ENCODE peak calls at places on chromosomes 12 and 14, in five cellular contexts. X is endothelial cell of umbilical vein, E is mammary epithelial cell, U is HepG2, S is fibroblast of lung. Z is an unnamed sample.

GRCh38 chr14:102893452-102893851 is 29.0 kb upstream of the AMN start:
- DNase-seq in X (no peak), E (no peak), U (no peak), S (peak; percentile 91), Z (peak; percentile 90)

GRCh38 chr12:52441320-52441911 is 7.2 kb upstream of the KRT75 start:
- DNase-seq in X (no peak), E (peak; percentile 95), U (peak; percentile 46), S (peak; percentile 87), Z (peak; percentile 86)

GRCh38 chr14:34355584-34356266 is 106.3 kb downstream of the SPTSSA start:
- DNase-seq in X (peak; percentile 48), E (peak; percentile 97), U (peak; percentile 45), S (peak; percentile 93), Z (peak; percentile 92)

GRCh38 chr12:122172262-122172939 is 1.6 kb downstream of the IL31 start:
- DNase-seq in X (no peak), E (no peak), U (no peak), S (no peak), Z (no peak)

GRCh38 chr12:9391751-9392240 is 183.6 kb upstream of the PZP start:
- DNase-seq in X (no peak), E (peak; percentile 43), U (peak; percentile 47), S (no peak), Z (no peak)

GRCh38 chr14:95156765-95157194 is 549 bp downstream of the DICER1 start:
- DNase-seq in X (peak; percentile 34), E (peak; percentile 36), U (peak; percentile 7), S (no peak), Z (peak; percentile 22)

GRCh38 chr14:63006515-63006914 is 38.7 kb downstream of the KCNH5 start:
- DNase-seq in X (no peak), E (no peak), U (no peak), S (no peak), Z (no peak)

GRCh38 chr12:98754095-98754494 is 109.0 kb downstream of the APAF1 start:
- DNase-seq in X (no peak), E (peak; percentile 21), U (peak; percentile 67), S (peak; percentile 90), Z (peak; percentile 88)

GRCh38 chr14:23409475-23409874 is 1.4 kb upstream of the MYH6 start:
- DNase-seq in X (no peak), E (no peak), U (no peak), S (no peak), Z (no peak)

GRCh38 chr12:31016057-31016456 is 57.6 kb upstream of the DDX11 start:
- DNase-seq in X (no peak), E (no peak), U (no peak), S (no peak), Z (no peak)

GRCh38 chr14:93285048-93285447 is 47.8 kb downstream of the BTBD7 start:
- DNase-seq in X (peak; percentile 13), E (no peak), U (no peak), S (peak; percentile 52), Z (peak; percentile 45)

GRCh38 chr12:113569841-113570240 is 98.2 kb upstream of the LHX5 start:
- DNase-seq in X (no peak), E (no peak), U (no peak), S (no peak), Z (no peak)

GRCh38 chr12:6029401-6029800 is 84.3 kb upstream of the ANO2 start:
- DNase-seq in X (no peak), E (no peak), U (no peak), S (no peak), Z (no peak)

GRCh38 chr12:46830731-46831334 is 5.0 kb upstream of the SLC38A4 start:
- DNase-seq in X (no peak), E (peak; percentile 33), U (no peak), S (peak; percentile 10), Z (no peak)

GRCh38 chr12:4563336-4563735 is 1.3 kb downstream of the DYRK4 start:
- DNase-seq in X (no peak), E (no peak), U (no peak), S (no peak), Z (no peak)

GRCh38 chr14:54706768-54707167 is 139.8 kb downstream of the SAMD4A start:
- DNase-seq in X (no peak), E (no peak), U (no peak), S (no peak), Z (no peak)

GRCh38 chr12:85367886-85368385 is 87.9 kb downstream of the ALX1 start:
- DNase-seq in X (no peak), E (no peak), U (no peak), S (no peak), Z (no peak)

GRCh38 chr14:104938436-104938835 is 13.8 kb downstream of the PLD4 start:
- DNase-seq in X (no peak), E (no peak), U (no peak), S (no peak), Z (no peak)

GRCh38 chr14:34129927-34130552 is 179.2 kb upstream of the EGLN3 start:
- DNase-seq in X (no peak), E (no peak), U (no peak), S (no peak), Z (no peak)

GRCh38 chr12:104524026-104524425 is 67.3 kb downstream of the CHST11 start:
- DNase-seq in X (peak; percentile 52), E (no peak), U (no peak), S (no peak), Z (no peak)

GRCh38 chr14:71620401-71620800 is 311.8 kb upstream of the RGS6 start:
- DNase-seq in X (peak; percentile 73), E (peak; percentile 46), U (no peak), S (peak; percentile 73), Z (peak; percentile 67)

GRCh38 chr14:59848671-59849070 is 21.9 kb downstream of the RTN1 start:
- DNase-seq in X (no peak), E (no peak), U (no peak), S (no peak), Z (no peak)

GRCh38 chr14:72925171-72925759 is 999 bp upstream of the DCAF4 start:
- DNase-seq in X (no peak), E (no peak), U (peak; percentile 15), S (no peak), Z (no peak)

GRCh38 chr12:71787574-71787973 is 32.9 kb downstream of the RAB21 start:
- DNase-seq in X (peak; percentile 48), E (no peak), U (no peak), S (no peak), Z (no peak)

GRCh38 chr14:50085570-50086315 is 30.6 kb downstream of the VCPKMT start:
- DNase-seq in X (no peak), E (peak; percentile 78), U (no peak), S (peak; percentile 78), Z (peak; percentile 67)

GRCh38 chr14:22606380-22606779 is 8.3 kb downstream of the ABHD4 start:
- DNase-seq in X (no peak), E (no peak), U (peak; percentile 70), S (no peak), Z (no peak)

GRCh38 chr12:54418441-54419087 is 502 bp downstream of the ITGA5 start:
- DNase-seq in X (no peak), E (no peak), U (no peak), S (no peak), Z (no peak)

GRCh38 chr12:54394281-54394719 is 9.8 kb upstream of the ZNF385A start:
- DNase-seq in X (no peak), E (peak; percentile 60), U (peak; percentile 25), S (peak; percentile 34), Z (peak; percentile 14)

GRCh38 chr12:65492997-65493892 is 214.8 kb downstream of the MSRB3 start:
- DNase-seq in X (no peak), E (no peak), U (no peak), S (peak; percentile 51), Z (peak; percentile 46)

GRCh38 chr12:120849765-120850164 is 54.4 kb downstream of the SPPL3 start:
- DNase-seq in X (peak; percentile 90), E (peak; percentile 88), U (peak; percentile 9), S (peak; percentile 69), Z (peak; percentile 62)

DNA sequence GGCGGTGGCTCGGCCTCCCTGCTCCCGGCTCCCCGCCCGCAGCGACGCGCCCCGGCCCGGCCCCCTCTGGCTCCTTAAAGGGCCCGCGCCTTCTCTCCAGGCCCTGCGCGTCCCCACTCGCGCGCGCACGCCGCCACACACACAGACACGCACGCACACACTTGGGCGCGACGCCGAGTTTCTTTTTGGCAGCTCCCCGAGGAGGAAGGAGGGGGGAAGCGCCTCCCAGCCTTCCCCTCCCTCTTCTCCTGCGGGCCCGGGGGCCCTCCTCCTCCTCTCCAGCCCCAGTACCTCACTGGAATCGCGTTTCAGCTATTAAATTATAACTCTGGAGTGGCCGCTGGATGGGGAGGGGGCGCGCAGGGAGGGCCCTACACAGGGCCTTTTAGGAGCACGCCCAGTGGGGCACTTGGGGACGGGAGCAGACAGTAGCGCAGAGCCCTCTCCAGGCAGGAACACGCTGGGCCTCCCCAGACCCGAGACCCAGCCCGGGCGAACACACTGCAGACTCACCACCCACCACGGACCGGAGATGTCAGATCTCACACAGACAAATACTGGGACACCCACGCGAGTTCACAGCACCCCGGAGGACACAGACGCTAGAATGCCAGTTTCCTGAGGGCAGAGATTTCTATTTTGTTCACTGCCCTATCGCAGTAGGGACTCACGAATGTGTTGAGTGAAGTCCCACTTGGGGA is 411 bp upstream of the NCOR2 start:
- DNase-seq in X (peak; percentile 70), E (peak; percentile 79), U (peak; percentile 19), S (peak; percentile 97), Z (peak; percentile 94)
- H3K27ac ChIP-seq in X (peak overlapping the region; percentile 43), E (peak overlapping the region; percentile 31), U (no peak overlapping the region), S (peak overlapping the region; percentile 86), Z (peak overlapping the region; percentile 85)

GRCh38 chr12:131757111-131757510 is 46.2 kb downstream of the SFSWAP start:
- DNase-seq in X (no peak), E (no peak), U (no peak), S (no peak), Z (no peak)

GRCh38 chr12:131754184-131754583 is 43.3 kb downstream of the SFSWAP start:
- DNase-seq in X (no peak), E (no peak), U (no peak), S (no peak), Z (no peak)

GRCh38 chr12:131756441-131756840 is 45.6 kb downstream of the SFSWAP start:
- DNase-seq in X (no peak), E (no peak), U (no peak), S (no peak), Z (no peak)

GRCh38 chr12:131753757-131754156 is 42.9 kb downstream of the SFSWAP start:
- DNase-seq in X (no peak), E (no peak), U (no peak), S (no peak), Z (no peak)

GRCh38 chr12:131755305-131756113 is 44.6 kb downstream of the SFSWAP start:
- DNase-seq in X (no peak), E (no peak), U (peak; percentile 61), S (no peak), Z (no peak)
- H3K36me3 ChIP-seq in X (peaks cover 12% of the 10 kb centered on the region), E (peaks cover 29% of the 10 kb centered on the region), U (peaks cover 32% of the 10 kb centered on the region), S (peaks cover 22% of the 10 kb centered on the region), Z (peaks cover 29% of the 10 kb centered on the region)

GRCh38 chr12:131724534-131724933 is 13.6 kb downstream of the SFSWAP start:
- DNase-seq in X (no peak), E (no peak), U (no peak), S (peak; percentile 57), Z (peak; percentile 29)
- H2AFZ ChIP-seq in X (no peak overlapping the region), E (no peak overlapping the region), U (no peak overlapping the region), S (no peak overlapping the region), Z (no peak overlapping the region)

GRCh38 chr14:36514278-36515104 is 5.5 kb downstream of the NKX2-1 start:
- DNase-seq in X (no peak), E (no peak), U (peak; percentile 31), S (peak; percentile 64), Z (peak; percentile 51)
- H3K27ac ChIP-seq in X (no peak overlapping the region), E (no peak overlapping the region), U (no peak overlapping the region), S (no peak overlapping the region), Z (no peak overlapping the region)

Z was measured in astrocyte.